ENCODE peak calls at places on chromosomes 5 and 9, in four cellular contexts. B, N, H and M are unnamed samples.

GRCh38 chr9:14652729-14653377 is 40.4 kb downstream of the ZDHHC21 start:
- DNase-seq in H (no peak), B (no peak), N (peak), M (no peak)

GRCh38 chr5:145666591-145666990 is 168.6 kb downstream of the PRELID2 start:
- DNase-seq in B (no peak), N (no peak), H (no peak), M (no peak)

GRCh38 chr5:17217421-17218352 is at the start of gene BASP1:
- DNase-seq in H (peak), N (peak), B (peak), M (no peak)

GRCh38 chr5:17732351-17732923 is 98.2 kb downstream of the TAF11L14 start:
- DNase-seq in H (no peak), N (no peak), B (no peak), M (no peak)

GRCh38 chr5:163460562-163461176 is at the start of gene HMMR:
- DNase-seq in B (no peak), N (peak), H (no peak), M (no peak)

GRCh38 chr5:126998201-126998631 is 32.1 kb downstream of the MARCHF3 start:
- DNase-seq in N (no peak), H (no peak), B (no peak), M (no peak)

GRCh38 chr5:107067391-107067790 is 603.3 kb downstream of the EFNA5 start:
- DNase-seq in H (no peak), B (no peak), N (no peak), M (no peak)

GRCh38 chr5:176889321-176890280 is 9.5 kb downstream of the HK3 start:
- DNase-seq in H (no peak), N (no peak), B (no peak), M (no peak)

GRCh38 chr5:125283372-125283771 is 536.9 kb upstream of the ZNF608 start:
- DNase-seq in H (no peak), N (no peak), B (no peak), M (no peak)

GRCh38 chr9:33068991-33069390 is 7.5 kb downstream of the SMU1 start:
- DNase-seq in N (no peak), H (no peak), B (no peak), M (no peak)

GRCh38 chr9:129810116-129810515 is 7.1 kb downstream of the TOR1B start:
- DNase-seq in B (no peak), N (no peak), H (no peak), M (no peak)

GRCh38 chr5:73998496-73998895 is 372.5 kb downstream of the ARHGEF28 start:
- DNase-seq in N (no peak), H (no peak), B (no peak), M (no peak)

GRCh38 chr5:68405026-68405684 is 189.6 kb downstream of the PIK3R1 start:
- DNase-seq in N (peak), B (no peak), H (peak), M (no peak)

GRCh38 chr5:139725073-139725830 is 70.4 kb upstream of the PSD2 start:
- DNase-seq in N (peak), H (peak), B (no peak), M (no peak)

GRCh38 chr5:163104496-163104895 is 332.9 kb upstream of the CCNG1 start:
- DNase-seq in B (no peak), N (peak), H (no peak), M (no peak)

GRCh38 chr9:134399435-134400056 is 73.3 kb downstream of the RXRA start:
- DNase-seq in H (no peak), N (peak), B (no peak), M (no peak)

GRCh38 chr5:14742427-14743010 is 78.0 kb downstream of the OTULIN start:
- DNase-seq in H (no peak), B (no peak), N (no peak), M (no peak)

GRCh38 chr5:16726538-16726946 is 109.7 kb upstream of the RETREG1 start:
- DNase-seq in B (no peak), N (peak), H (peak), M (no peak)

GRCh38 chr5:54761213-54761701 is 224.1 kb downstream of the ESM1 start:
- DNase-seq in B (no peak), H (no peak), N (no peak), M (no peak)

GRCh38 chr9:112180387-112180881 is 5.3 kb upstream of the SUSD1 start:
- DNase-seq in B (no peak), N (peak), H (no peak), M (peak)

GRCh38 chr9:84397822-84398221 is 57.3 kb upstream of the SLC28A3 start:
- DNase-seq in N (peak), B (no peak), H (no peak), M (no peak)

GRCh38 chr9:16310288-16311145 is 560.0 kb downstream of the BNC2 start:
- DNase-seq in B (no peak), H (no peak), N (no peak), M (no peak)

GRCh38 chr5:177490992-177491391 is 6.4 kb downstream of the PDLIM7 start:
- DNase-seq in N (no peak), H (no peak), B (no peak), M (no peak)

GRCh38 chr5:41508696-41509398 is 1.6 kb downstream of the PLCXD3 start:
- DNase-seq in N (peak), H (no peak), B (no peak), M (no peak)

GRCh38 chr5:120614512-120614911 is 150.4 kb downstream of the PRR16 start:
- DNase-seq in N (no peak), B (no peak), H (no peak), M (no peak)

GRCh38 chr9:113933188-113933587 is 57.1 kb downstream of the ZNF618 start:
- DNase-seq in N (no peak), B (no peak), H (peak), M (no peak)

GRCh38 chr9:113931140-113931539 is 55.0 kb downstream of the ZNF618 start:
- DNase-seq in H (peak), B (no peak), N (no peak), M (no peak)

GRCh38 chr9:113929634-113930092 is 53.6 kb downstream of the ZNF618 start:
- DNase-seq in H (no peak), N (peak), B (no peak), M (no peak)

GRCh38 chr9:113928269-113928668 is 52.2 kb downstream of the ZNF618 start:
- DNase-seq in B (no peak), N (no peak), H (no peak), M (no peak)

GRCh38 chr9:113930384-113930783 is 54.3 kb downstream of the ZNF618 start:
- DNase-seq in B (no peak), N (no peak), H (no peak), M (no peak)
- TF ChIP-seq CTCF in B (no peak), N (no peak), H (no peak), M (no peak)

GRCh38 chr5:116289276-116289675 is 204.5 kb downstream of the COMMD10 start:
- DNase-seq in B (no peak), H (no peak), N (peak), M (no peak)
- TF ChIP-seq CTCF in B (no peak), H (no peak), N (peak), M (no peak)

GRCh38 chr5:174386306-174386705 is 338.1 kb upstream of the MSX2 start:
- DNase-seq in N (peak), B (no peak), H (no peak), M (no peak)

GRCh38 chr5:174380311-174380710 is 334.8 kb downstream of the NSG2 start:
- DNase-seq in H (no peak), B (no peak), N (no peak), M (no peak)

GRCh38 chr5:174381241-174381640 is 335.7 kb downstream of the NSG2 start:
- DNase-seq in B (no peak), H (no peak), N (no peak), M (no peak)

GRCh38 chr5:174384509-174384947 is 339.0 kb downstream of the NSG2 start:
- DNase-seq in H (no peak), N (no peak), B (no peak), M (no peak)

GRCh38 chr5:174383196-174384178 is 338.0 kb downstream of the NSG2 start:
- DNase-seq in N (no peak), H (no peak), B (no peak), M (no peak)
- TF ChIP-seq CTCF in N (no peak), H (no peak), B (no peak), M (no peak)

GRCh38 chr5:133261993-133262392 is 210.2 kb downstream of the HSPA4 start:
- DNase-seq in B (no peak), N (no peak), H (no peak), M (no peak)

GRCh38 chr5:133259199-133259997 is 207.6 kb downstream of the HSPA4 start:
- DNase-seq in H (no peak), B (no peak), N (no peak), M (no peak)

GRCh38 chr5:133257977-133258376 is 206.2 kb downstream of the HSPA4 start:
- DNase-seq in N (peak), B (no peak), H (no peak), M (no peak)

GRCh38 chr5:133256276-133256675 is 204.5 kb downstream of the HSPA4 start:
- DNase-seq in N (no peak), B (no peak), H (peak), M (no peak)

DNA sequence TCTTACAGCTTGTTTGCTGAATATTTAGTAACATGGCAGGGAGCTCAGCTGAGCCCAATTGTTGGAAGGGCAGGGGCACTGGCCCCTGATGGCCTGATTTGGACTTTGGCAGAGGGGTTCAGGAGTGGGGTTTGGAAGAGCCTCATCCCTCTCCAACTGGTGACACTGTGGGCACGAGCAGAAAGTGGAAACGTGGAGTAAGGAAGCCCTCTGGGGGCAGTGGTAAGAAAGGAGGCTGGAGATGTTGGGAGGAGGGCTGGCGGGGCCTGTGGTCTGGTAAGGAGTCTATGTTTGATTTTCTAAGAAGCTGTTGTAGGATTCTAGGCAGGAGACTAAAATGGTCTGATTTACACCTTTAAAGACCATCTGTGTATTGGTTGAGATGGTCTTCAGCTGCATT is 208.9 kb downstream of the HSPA4 start:
- DNase-seq in N (peak), H (no peak), B (no peak), M (no peak)
- TF ChIP-seq CTCF in N (peak), H (no peak), B (peak), M (no peak)

DNA sequence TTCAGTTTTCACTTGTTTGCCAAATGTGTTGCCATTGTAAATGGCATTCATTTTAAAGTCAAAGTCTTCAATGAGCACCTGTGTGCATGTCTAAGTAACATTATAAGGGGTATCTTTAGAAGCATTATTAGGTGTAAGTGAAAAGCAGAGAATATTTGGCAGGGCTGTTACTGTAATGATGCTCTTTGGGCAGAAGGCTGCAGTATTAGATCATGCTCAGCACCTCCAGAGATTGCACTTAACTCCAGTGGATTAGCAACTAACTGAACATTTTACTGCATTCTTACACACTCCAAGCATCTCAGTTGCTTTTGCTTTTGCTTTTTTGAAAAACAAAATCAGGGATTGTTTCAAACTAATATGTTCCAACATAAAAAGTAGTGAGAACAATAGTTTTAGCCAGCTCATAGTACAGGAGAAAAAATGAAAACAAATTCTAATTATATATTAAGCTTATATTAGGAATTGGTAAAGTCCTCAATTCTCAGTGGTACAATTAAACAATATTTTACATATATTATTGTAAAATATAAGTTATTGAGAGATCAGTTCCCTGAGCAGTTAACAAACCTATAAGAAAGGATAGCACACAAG is 1740.9 kb upstream of the CDH9 start:
- DNase-seq in H (no peak), B (no peak), N (peak), M (no peak)
- TF ChIP-seq CTCF in H (no peak), B (no peak), N (peak), M (no peak)